ENCODE peak calls at places on chromosome 20, in five cellular contexts. P is HT1080, A is amygdala, R is body of pancreas, V is posterior vena cava. S is an unnamed sample.

GRCh38 chr20:17936306-17936790 is 32.2 kb downstream of the SNX5 start:
- DNase-seq in V (no peak), A (no peak), P (no peak), R (no peak), S (no peak)

GRCh38 chr20:667351-668034 is 8.1 kb downstream of the SCRT2 start:
- DNase-seq in V (peak), A (no peak), P (no peak), R (peak), S (peak)

GRCh38 chr20:50186151-50186885 is 4.3 kb upstream of the CEBPB start:
- DNase-seq in R (peak), V (peak), A (peak), P (peak), S (peak)

GRCh38 chr20:19264191-19264590 is 51.7 kb downstream of the SLC24A3 start:
- DNase-seq in P (no peak), A (no peak), R (no peak), V (no peak), S (no peak)

GRCh38 chr20:34320861-34321260 is 17.7 kb upstream of the AHCY start:
- DNase-seq in R (no peak), V (no peak), P (no peak), A (no peak), S (no peak)

GRCh38 chr20:32207211-32207625 is 325 bp downstream of the PLAGL2 start:
- DNase-seq in A (no peak), R (no peak), P (no peak), V (no peak), S (no peak)

GRCh38 chr20:41233976-41234514 is 83.5 kb downstream of the ZHX3 start:
- DNase-seq in A (no peak), V (no peak), P (no peak), R (no peak), S (no peak)

GRCh38 chr20:62359491-62360121 is 7.5 kb downstream of the LAMA5 start:
- DNase-seq in V (no peak), R (no peak), A (peak), P (peak), S (no peak)

GRCh38 chr20:8862092-8862491 is 206.8 kb upstream of the PLCB4 start:
- DNase-seq in R (no peak), P (no peak), V (no peak), A (no peak), S (no peak)

GRCh38 chr20:45817652-45818194 is 5.3 kb downstream of the UBE2C start:
- DNase-seq in V (no peak), A (no peak), P (peak), R (no peak), S (peak)

GRCh38 chr20:51160821-51161220 is 137.9 kb upstream of the KCNG1 start:
- DNase-seq in R (no peak), V (no peak), A (no peak), P (no peak), S (no peak)

GRCh38 chr20:62170536-62170935 is 12.3 kb upstream of the MTG2 start:
- DNase-seq in V (no peak), P (no peak), R (no peak), A (no peak), S (no peak)

GRCh38 chr20:46142124-46142523 is 24.0 kb downstream of the CD40 start:
- DNase-seq in A (no peak), V (no peak), R (no peak), P (no peak), S (no peak)

GRCh38 chr20:23445596-23446217 is 6.2 kb downstream of the CSTL1 start:
- DNase-seq in A (no peak), P (peak), V (no peak), R (no peak), S (peak)

GRCh38 chr20:48904566-48905321 is 16.8 kb upstream of the ARFGEF2 start:
- DNase-seq in V (no peak), R (peak), P (peak), A (peak), S (peak)

GRCh38 chr20:15496501-15497039 is 1076.7 kb downstream of the KIF16B start:
- DNase-seq in A (no peak), P (no peak), V (no peak), R (no peak), S (no peak)

GRCh38 chr20:38880952-38881735 is 45.1 kb upstream of the FAM83D start:
- DNase-seq in R (no peak), P (peak), A (peak), V (peak), S (no peak)

GRCh38 chr20:3218307-3218988 is 9.2 kb downstream of the ITPA start:
- DNase-seq in V (peak), R (peak), A (no peak), P (peak), S (peak)

GRCh38 chr20:400451-401275 is 7.4 kb upstream of the RBCK1 start:
- DNase-seq in P (no peak), A (peak), R (no peak), V (no peak), S (no peak)

GRCh38 chr20:52731086-52731485 is 241.1 kb upstream of the TSHZ2 start:
- DNase-seq in P (no peak), R (no peak), A (no peak), V (no peak), S (no peak)

GRCh38 chr20:9583151-9583550 is 68.8 kb downstream of the LAMP5 start:
- DNase-seq in V (no peak), A (no peak), R (no peak), P (no peak), S (no peak)

GRCh38 chr20:48679603-48680002 is 148.2 kb downstream of the PREX1 start:
- DNase-seq in A (no peak), V (no peak), R (no peak), P (no peak), S (no peak)

S was measured in adipocyte.